ENCODE peak calls at places on chromosomes 16 and 17, in four cellular contexts. A is A549, L is HCT116, E is GM23338. V is an unnamed sample.

GRCh38 chr17:72362466-72363335 is 241.9 kb downstream of the SOX9 start:
- DNase-seq in A (peak; percentile 55), L (no peak), E (no peak), V (no peak)

GRCh38 chr17:68441064-68441770 is 16.1 kb downstream of the WIPI1 start:
- DNase-seq in A (no peak), L (no peak), E (no peak), V (no peak)

GRCh38 chr16:4309833-4310266 is 6.0 kb upstream of the GLIS2 start:
- DNase-seq in A (peak; percentile 88), L (peak; percentile 61), E (peak; percentile 95), V (no peak)

GRCh38 chr17:8384801-8385335 is 1.9 kb upstream of the RPL26 start:
- DNase-seq in A (peak; percentile 79), L (peak; percentile 54), E (peak; percentile 80), V (no peak)

GRCh38 chr17:38459556-38459955 is 31.3 kb downstream of the ARHGAP23 start:
- DNase-seq in A (no peak), L (no peak), E (no peak), V (no peak)

GRCh38 chr16:79055251-79055972 is 545.1 kb downstream of the MAF start:
- DNase-seq in A (no peak), L (no peak), E (no peak), V (no peak)

GRCh38 chr16:72537684-72538083 is 365.7 kb upstream of the PMFBP1 start:
- DNase-seq in A (no peak), L (no peak), E (no peak), V (no peak)

GRCh38 chr17:81258292-81258691 is 19.2 kb downstream of the NDUFAF8 start:
- DNase-seq in A (no peak), L (no peak), E (peak; percentile 64), V (no peak)

GRCh38 chr17:82632461-82632860 is 15.8 kb downstream of the WDR45B start:
- DNase-seq in A (no peak), L (no peak), E (no peak), V (peak; percentile 12)

GRCh38 chr17:80850817-80851216 is 140.8 kb upstream of the CHMP6 start:
- DNase-seq in A (no peak), L (no peak), E (no peak), V (no peak)

GRCh38 chr17:68381076-68381900 is 76.0 kb downstream of the WIPI1 start:
- DNase-seq in A (peak; percentile 84), L (peak; percentile 98), E (no peak), V (no peak)

GRCh38 chr17:4514206-4514605 is 15.5 kb downstream of the SPNS2 start:
- DNase-seq in A (no peak), L (no peak), E (peak; percentile 56), V (no peak)

GRCh38 chr17:22512057-22512456 is 819.7 kb downstream of the KCNJ18 start:
- DNase-seq in A (no peak), L (no peak), E (no peak), V (no peak)

GRCh38 chr17:4476017-4476416 is 22.7 kb upstream of the SPNS2 start:
- DNase-seq in A (no peak), L (no peak), E (no peak), V (no peak)

GRCh38 chr17:17849863-17850373 is 13.1 kb upstream of the SREBF1 start:
- DNase-seq in A (peak; percentile 44), L (no peak), E (peak; percentile 63), V (peak; percentile 32)

GRCh38 chr17:33562792-33563191 is 269.7 kb upstream of the ASIC2 start:
- DNase-seq in A (no peak), L (no peak), E (peak; percentile 41), V (no peak)

GRCh38 chr16:88589441-88589840 is 19.2 kb downstream of the ZC3H18 start:
- DNase-seq in A (no peak), L (no peak), E (no peak), V (no peak)

GRCh38 chr17:21303441-21304065 is 19.0 kb downstream of the MAP2K3 start:
- DNase-seq in A (no peak), L (no peak), E (no peak), V (no peak)

GRCh38 chr16:3346041-3346440 is 9.6 kb upstream of the OR2C1 start:
- DNase-seq in A (no peak), L (no peak), E (no peak), V (no peak)

GRCh38 chr16:74698220-74698619 is 2.4 kb downstream of the MLKL start:
- DNase-seq in A (no peak), L (no peak), E (no peak), V (peak; percentile 45)

GRCh38 chr17:82083009-82083408 is 15.0 kb downstream of the FASN start:
- DNase-seq in A (no peak), L (no peak), E (no peak), V (no peak)

GRCh38 chr17:16108386-16108785 is 106.9 kb downstream of the NCOR1 start:
- DNase-seq in A (no peak), L (no peak), E (no peak), V (no peak)

GRCh38 chr17:13001991-13002615 is 15.7 kb downstream of the ELAC2 start:
- DNase-seq in A (no peak), L (no peak), E (no peak), V (no peak)

GRCh38 chr16:81565633-81566032 is 121.0 kb downstream of the CMIP start:
- DNase-seq in A (no peak), L (no peak), E (no peak), V (no peak)

GRCh38 chr17:78022425-78022824 is 63.9 kb downstream of the TNRC6C start:
- DNase-seq in A (no peak), L (no peak), E (no peak), V (no peak)

GRCh38 chr16:729768-730665 is 3.1 kb downstream of the HAGHL start:
- DNase-seq in A (no peak), L (no peak), E (no peak), V (no peak)

GRCh38 chr17:66508896-66509843 is 206.8 kb downstream of the PRKCA start:
- DNase-seq in A (peak; percentile 97), L (peak; percentile 90), E (no peak), V (no peak)

GRCh38 chr16:50166511-50167500 is 13.7 kb downstream of the TENT4B start:
- DNase-seq in A (no peak), L (no peak), E (no peak), V (no peak)

GRCh38 chr17:81706757-81707624 is 3.8 kb downstream of the MRPL12 start:
- DNase-seq in A (no peak), L (no peak), E (no peak), V (no peak)

GRCh38 chr17:81342700-81343070 is 47.6 kb upstream of the SLC38A10 start:
- DNase-seq in A (no peak), L (no peak), E (peak; percentile 80), V (no peak)

GRCh38 chr16:75593308-75593707 is 27.1 kb downstream of the GABARAPL2 start:
- DNase-seq in A (no peak), L (no peak), E (no peak), V (no peak)

GRCh38 chr16:2675714-2676113 is 6.6 kb upstream of the KCTD5 start:
- DNase-seq in A (no peak), L (peak; percentile 68), E (no peak), V (no peak)

GRCh38 chr17:7634384-7634783 is 4.4 kb downstream of the SHBG start:
- DNase-seq in A (peak; percentile 71), L (no peak), E (peak; percentile 91), V (no peak)

GRCh38 chr17:14933676-14934075 is 331.4 kb downstream of the PMP22 start:
- DNase-seq in A (no peak), L (no peak), E (no peak), V (no peak)

GRCh38 chr17:43917348-43918025 is 10.2 kb upstream of the MPP2 start:
- DNase-seq in A (peak; percentile 43), L (no peak), E (peak; percentile 82), V (no peak)

GRCh38 chr16:5315914-5316313 is 218.3 kb upstream of the EEF2KMT start:
- DNase-seq in A (no peak), L (no peak), E (no peak), V (no peak)

GRCh38 chr16:4558026-4558425 is 1.9 kb downstream of the C16orf96 start:
- DNase-seq in A (no peak), L (no peak), E (no peak), V (no peak)

DNA sequence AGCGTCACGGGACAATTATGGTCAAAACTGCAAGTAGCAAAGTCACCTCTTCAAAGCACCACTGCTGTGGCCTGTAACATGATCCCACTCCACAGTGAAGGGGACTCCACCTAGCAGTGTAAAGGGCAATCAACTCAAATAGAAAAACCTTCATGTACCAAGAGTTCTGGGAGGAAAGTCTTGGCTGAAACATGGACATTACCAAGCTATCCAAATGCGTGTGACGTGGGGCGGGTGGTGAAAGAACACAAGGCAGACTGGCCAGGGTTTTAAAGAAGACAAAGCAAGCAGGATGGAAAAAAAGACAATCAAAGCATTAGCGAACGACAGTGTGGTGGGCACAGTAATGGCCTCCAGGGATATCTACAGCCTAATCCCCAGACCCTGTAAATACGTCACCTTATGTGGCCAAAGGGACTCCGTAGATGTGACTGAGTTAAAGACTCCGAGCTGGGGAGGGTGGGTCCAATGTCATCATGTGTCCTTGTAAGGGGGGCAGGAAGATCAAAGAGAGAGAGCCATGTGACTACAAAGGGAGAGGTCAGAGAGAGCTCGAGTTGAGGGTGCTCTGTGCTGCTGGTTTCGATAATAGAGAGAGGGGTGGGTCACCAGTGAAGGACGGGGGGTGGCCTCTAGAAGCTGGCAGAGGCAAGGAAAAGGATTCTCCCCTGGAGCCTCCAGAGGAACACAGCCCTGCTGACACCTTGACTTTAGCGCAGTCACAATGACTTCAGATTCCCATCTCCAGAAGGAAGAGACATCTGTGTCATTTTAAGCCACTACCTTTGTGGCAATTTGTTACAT is 6.0 kb downstream of the HSDL1 start:
- DNase-seq in A (no peak), L (peak; percentile 54), E (peak; percentile 49), V (peak; percentile 56)
- TF ChIP-seq REST in A (no peak), L (no peak), E (no peak), V (no peak)

GRCh38 chr17:40287494-40288369 is at the start of gene CDC6:
- DNase-seq in A (peak; percentile 100), L (peak; percentile 99), E (peak; percentile 100), V (peak; percentile 95)
- TF ChIP-seq REST in A (peak; percentile 37), L (no peak), E (no peak), V (no peak)

GRCh38 chr17:45293413-45294211 is 23.2 kb downstream of the MAP3K14 start:
- DNase-seq in A (peak; percentile 97), L (peak; percentile 65), E (no peak), V (no peak)
- TF ChIP-seq REST in A (peak; percentile 1), L (no peak), E (no peak), V (no peak)

GRCh38 chr16:84732674-84733352 is 33.0 kb downstream of the USP10 start:
- DNase-seq in A (peak; percentile 63), L (no peak), E (no peak), V (no peak)
- TF ChIP-seq REST in A (no peak), L (no peak), E (no peak), V (no peak)

GRCh38 chr16:57306676-57307341 is 22.3 kb upstream of the PLLP start:
- DNase-seq in A (no peak), L (no peak), E (no peak), V (no peak)
- TF ChIP-seq REST in A (no peak), L (no peak), E (no peak), V (no peak)

GRCh38 chr16:85306071-85306792 is 194.0 kb upstream of the CIBAR2 start:
- DNase-seq in A (peak; percentile 48), L (peak; percentile 65), E (no peak), V (peak; percentile 30)
- TF ChIP-seq REST in A (no peak), L (no peak), E (no peak), V (no peak)